ENCODE peak calls at places on chromosomes 3 and 15, in five cellular contexts. C is nucleus accumbens; R is pancreas; A is iris pigment epithelial cell; H is stimulated activated CD8-positive, alpha-beta memory T cell treated with anti-CD3 and anti-CD28 coated beads, Interleukin-15, amount 100 ng/mL, for 4 hours. U is an unnamed sample.

GRCh38 chr3:133979553-133979952 is 50.2 kb downstream of the SLCO2A1 start:
- DNase-seq in R (no peak), H (no peak), A (no peak), C (no peak), U (no peak)

GRCh38 chr3:29759021-29759359 is 478.1 kb downstream of the RBMS3 start:
- DNase-seq in R (peak), H (no peak), A (peak), C (no peak), U (no peak)

GRCh38 chr15:101239724-101240136 is 12.1 kb downstream of the CHSY1 start:
- DNase-seq in C (no peak), R (no peak), H (no peak), A (no peak), U (no peak)

GRCh38 chr3:169149349-169149890 is 514.1 kb downstream of the MECOM start:
- DNase-seq in R (peak), C (peak), A (peak), H (peak), U (peak)

GRCh38 chr15:95068847-95069518 is 837.6 kb downstream of the MCTP2 start:
- DNase-seq in C (no peak), A (no peak), H (no peak), R (no peak), U (no peak)

GRCh38 chr3:110378481-110378880 is 693.1 kb upstream of the NECTIN3 start:
- DNase-seq in A (peak), H (no peak), R (no peak), C (no peak), U (peak)

GRCh38 chr3:110311526-110311925 is 760.1 kb upstream of the NECTIN3 start:
- DNase-seq in H (no peak), R (no peak), C (no peak), A (no peak), U (no peak)

GRCh38 chr3:174439621-174440349 is 419.3 kb upstream of the NAALADL2 start:
- DNase-seq in H (no peak), R (peak), A (peak), C (no peak), U (peak)

GRCh38 chr3:128447561-128448013 is 19.1 kb downstream of the DNAJB8 start:
- DNase-seq in C (no peak), R (no peak), H (no peak), A (no peak), U (no peak)

GRCh38 chr15:101024111-101024695 is 105.0 kb downstream of the LRRK1 start:
- DNase-seq in R (no peak), A (peak), H (no peak), C (no peak), U (no peak)

GRCh38 chr3:56839784-56840724 is 38.3 kb upstream of the ARHGEF3 start:
- DNase-seq in C (no peak), A (peak), R (no peak), H (no peak), U (peak)

GRCh38 chr15:66254364-66255292 is 1.1 kb upstream of the MEGF11 start:
- DNase-seq in C (no peak), H (no peak), R (no peak), A (no peak), U (no peak)

GRCh38 chr3:7205535-7206331 is 344.8 kb downstream of the GRM7 start:
- DNase-seq in R (no peak), A (no peak), C (no peak), H (no peak), U (no peak)

GRCh38 chr3:170734043-170734736 is 135.8 kb downstream of the RPL22L1 start:
- DNase-seq in H (no peak), A (no peak), C (no peak), R (no peak), U (no peak)

GRCh38 chr3:98817546-98817945 is 54.4 kb downstream of the ST3GAL6 start:
- DNase-seq in C (no peak), H (no peak), A (peak), R (no peak), U (peak)

GRCh38 chr3:64150527-64151238 is 74.6 kb downstream of the PRICKLE2 start:
- DNase-seq in R (peak), H (no peak), A (peak), C (no peak), U (peak)